ENCODE peak calls at places on chromosomes 4 and X, in four cellular contexts. E, Z, F and M are unnamed samples.

GRCh38 chrX:147550217-147550616 is 361.5 kb upstream of the FMR1 start:
- DNase-seq in F (peak), E (peak), Z (peak), M (peak)

GRCh38 chr4:39716356-39716755 is 18.4 kb downstream of the UBE2K start:
- DNase-seq in Z (no peak), F (no peak), E (no peak), M (no peak)

GRCh38 chr4:140094701-140095420 is 59.1 kb downstream of the MAML3 start:
- DNase-seq in F (no peak), E (peak), Z (peak), M (peak)

GRCh38 chr4:64158648-64159326 is 250.5 kb downstream of the TECRL start:
- DNase-seq in E (peak), Z (peak), F (peak), M (peak)

GRCh38 chr4:2938906-2939305 is 24.3 kb downstream of the NOP14 start:
- DNase-seq in E (no peak), F (no peak), Z (no peak), M (no peak)

GRCh38 chr4:40575846-40576245 is 53.8 kb downstream of the RBM47 start:
- DNase-seq in Z (no peak), E (no peak), F (no peak), M (no peak)

GRCh38 chr4:22363071-22363470 is 152.8 kb downstream of the ADGRA3 start:
- DNase-seq in E (peak), F (no peak), Z (no peak), M (no peak)

GRCh38 chr4:164949448-164950118 is 27.9 kb downstream of the TRIM61 start:
- DNase-seq in Z (peak), E (no peak), F (peak), M (no peak)

GRCh38 chr4:79662651-79663050 is 254.6 kb upstream of the GK2 start:
- DNase-seq in F (no peak), E (no peak), Z (no peak), M (no peak)

GRCh38 chr4:20532871-20533870 is 167.1 kb upstream of the PACRGL start:
- DNase-seq in F (no peak), Z (no peak), E (peak), M (no peak)

GRCh38 chr4:16881151-16881884 is 17.1 kb downstream of the LDB2 start:
- DNase-seq in F (no peak), E (no peak), Z (no peak), M (no peak)

GRCh38 chr4:20431422-20432014 is 179.8 kb downstream of the SLIT2 start:
- DNase-seq in E (no peak), F (no peak), Z (peak), M (no peak)

GRCh38 chr4:7332216-7333023 is 102.3 kb downstream of the PSAPL1 start:
- DNase-seq in F (no peak), E (no peak), Z (peak), M (no peak)

GRCh38 chr4:143554728-143555597 is 41.5 kb downstream of the SMARCA5 start:
- DNase-seq in F (no peak), Z (no peak), E (no peak), M (no peak)

GRCh38 chr4:124713213-124713592 is 671 bp upstream of the ANKRD50 start:
- DNase-seq in Z (peak), F (peak), E (peak), M (peak)

GRCh38 chr4:59671037-59671436 is 1529.1 kb upstream of the ADGRL3 start:
- DNase-seq in Z (no peak), F (no peak), E (peak), M (no peak)

GRCh38 chrX:53716328-53717088 is 30.0 kb upstream of the HUWE1 start:
- DNase-seq in Z (no peak), E (peak), F (peak), M (no peak)

GRCh38 chrX:145405012-145405411 is 157.7 kb downstream of the SPANXN1 start:
- DNase-seq in Z (peak), E (peak), F (peak), M (peak)

GRCh38 chr4:55500072-55500471 is 46.6 kb downstream of the CLOCK start:
- DNase-seq in F (no peak), E (no peak), Z (no peak), M (no peak)

GRCh38 chrX:1596676-1597344 is 5.4 kb downstream of the AKAP17A start:
- DNase-seq in E (no peak), F (no peak), Z (no peak), M (no peak)

GRCh38 chr4:29588615-29589014 is 1131.6 kb upstream of the PCDH7 start:
- DNase-seq in E (peak), F (no peak), Z (no peak), M (no peak)

GRCh38 chr4:98657531-98658286 is 702 bp downstream of the TSPAN5 start:
- DNase-seq in F (no peak), Z (peak), E (peak), M (peak)

GRCh38 chrX:39854772-39855747 is 242.7 kb downstream of the BCOR start:
- DNase-seq in Z (no peak), F (peak), E (no peak), M (no peak)

GRCh38 chr4:85784348-85784747 is 309.4 kb downstream of the ARHGAP24 start:
- DNase-seq in E (no peak), F (no peak), Z (no peak), M (no peak)

GRCh38 chrX:48493890-48494364 is 14.9 kb upstream of the PORCN start:
- DNase-seq in Z (peak), F (no peak), E (peak), M (no peak)

GRCh38 chrX:24243692-24244091 is 70.2 kb downstream of the SUPT20HL2 start:
- DNase-seq in F (no peak), Z (no peak), E (no peak), M (no peak)

GRCh38 chr4:11470709-11471441 is 42.2 kb upstream of the HS3ST1 start:
- DNase-seq in F (no peak), Z (no peak), E (no peak), M (no peak)

GRCh38 chr4:59553063-59553738 is 1646.9 kb upstream of the ADGRL3 start:
- DNase-seq in E (peak), F (peak), Z (no peak), M (peak)

GRCh38 chrX:47587091-47587891 is 5.1 kb downstream of the TIMP1 start:
- DNase-seq in F (no peak), Z (no peak), E (no peak), M (no peak)

GRCh38 chrX:45849261-45849660 is 648.6 kb upstream of the DIPK2B start:
- DNase-seq in F (no peak), Z (peak), E (peak), M (peak)
- TF ChIP-seq EZH2phosphoT487 in F (no peak), Z (no peak), E (no peak), M (no peak)

GRCh38 chr4:107801766-107802211 is 22.9 kb upstream of the SGMS2 start:
- DNase-seq in Z (no peak), F (no peak), E (peak), M (no peak)
- TF ChIP-seq EZH2phosphoT487 in Z (no peak), F (no peak), E (no peak), M (no peak)

GRCh38 chr4:189021831-189022230 is 882.6 kb downstream of the TRIML1 start:
- DNase-seq in E (peak), Z (peak), F (no peak), M (no peak)
- TF ChIP-seq EZH2phosphoT487 in E (no peak), Z (no peak), F (no peak), M (no peak)

GRCh38 chr4:24967346-24967745 is 54.5 kb upstream of the CCDC149 start:
- DNase-seq in E (no peak), Z (no peak), F (no peak), M (no peak)

GRCh38 chr4:24966076-24966475 is 53.2 kb upstream of the CCDC149 start:
- DNase-seq in F (no peak), E (no peak), Z (no peak), M (no peak)

GRCh38 chr4:24965627-24966026 is 52.8 kb upstream of the CCDC149 start:
- DNase-seq in E (no peak), Z (no peak), F (peak), M (no peak)

GRCh38 chr4:24968992-24969391 is 56.1 kb upstream of the CCDC149 start:
- DNase-seq in Z (no peak), F (no peak), E (no peak), M (no peak)

DNA sequence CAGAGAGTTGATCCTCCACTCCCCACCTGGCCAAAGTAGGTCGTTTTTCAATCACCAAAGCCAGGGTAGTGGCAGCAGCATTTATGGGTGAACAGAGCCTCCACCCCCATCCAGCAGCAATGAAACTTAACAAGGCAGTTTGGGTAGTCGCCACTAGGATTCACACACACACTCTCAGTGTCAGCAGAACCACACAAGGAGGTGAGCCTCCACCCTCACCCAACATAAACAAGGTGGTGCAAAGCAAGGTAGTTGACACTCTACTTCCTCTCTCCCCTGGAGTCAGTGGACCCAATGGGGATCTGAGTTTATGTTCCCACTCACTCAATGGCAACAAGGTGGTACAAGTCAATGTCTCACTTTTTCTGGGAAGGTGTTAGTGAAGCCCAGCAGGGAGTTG is 50.4 kb upstream of the CCDC149 start:
- DNase-seq in F (no peak), Z (no peak), E (no peak), M (no peak)
- TF ChIP-seq EZH2phosphoT487 in F (no peak), Z (no peak), E (no peak), M (no peak)